ENCODE peak calls at places on chromosomes 12 and 14, in six cellular contexts. One of them, this sample, is unnamed.

GRCh38 chr14:81345781-81346180 is 54.3 kb downstream of the STON2 start:
- DNase-seq in HepG2: no peak
- DNase-seq in HCT116: no peak
- DNase-seq in GM12878: no peak
- DNase-seq in H1: no peak
- DNase-seq in K562: no peak
- DNase-seq in this sample: no peak

GRCh38 chr12:116672842-116673516 is 64.9 kb downstream of the SPRING1 start:
- DNase-seq in HepG2: no peak
- DNase-seq in H1: no peak
- DNase-seq in GM12878: peak; percentile 63
- DNase-seq in HCT116: no peak
- DNase-seq in K562: no peak
- DNase-seq in this sample: no peak

GRCh38 chr14:93951798-93952540 is 24.4 kb downstream of the ASB2 start:
- DNase-seq in H1: no peak
- DNase-seq in GM12878: no peak
- DNase-seq in HCT116: no peak
- DNase-seq in HepG2: no peak
- DNase-seq in K562: no peak
- DNase-seq in this sample: no peak

GRCh38 chr12:68440068-68440581 is 108.0 kb upstream of the MDM1 start:
- DNase-seq in GM12878: no peak
- DNase-seq in HCT116: no peak
- DNase-seq in H1: no peak
- DNase-seq in K562: no peak
- DNase-seq in HepG2: no peak
- DNase-seq in this sample: no peak

GRCh38 chr12:14367097-14367661 is 1.7 kb downstream of the ATF7IP start:
- DNase-seq in HepG2: peak; percentile 29
- DNase-seq in HCT116: no peak
- DNase-seq in GM12878: peak; percentile 71
- DNase-seq in K562: no peak
- DNase-seq in H1: no peak
- DNase-seq in this sample: peak; percentile 73

GRCh38 chr14:105899657-105900397 is 373.4 kb downstream of the TMEM121 start:
- DNase-seq in HCT116: no peak
- DNase-seq in GM12878: no peak
- DNase-seq in H1: no peak
- DNase-seq in HepG2: no peak
- DNase-seq in K562: peak; percentile 3
- DNase-seq in this sample: no peak

GRCh38 chr14:60179296-60179924 is 14.2 kb upstream of the DHRS7 start:
- DNase-seq in H1: no peak
- DNase-seq in HCT116: no peak
- DNase-seq in K562: no peak
- DNase-seq in HepG2: no peak
- DNase-seq in GM12878: no peak
- DNase-seq in this sample: no peak

GRCh38 chr12:86349196-86349595 is 93.0 kb upstream of the MGAT4C start:
- DNase-seq in K562: no peak
- DNase-seq in H1: no peak
- DNase-seq in HCT116: no peak
- DNase-seq in GM12878: no peak
- DNase-seq in HepG2: no peak
- DNase-seq in this sample: no peak

GRCh38 chr12:95215925-95216324 is 1.3 kb downstream of the FGD6 start:
- DNase-seq in GM12878: no peak
- DNase-seq in H1: no peak
- DNase-seq in K562: no peak
- DNase-seq in HepG2: peak; percentile 30
- DNase-seq in HCT116: no peak
- DNase-seq in this sample: peak; percentile 78

GRCh38 chr14:63203618-63204406 is 431 bp upstream of the RHOJ start:
- DNase-seq in K562: no peak
- DNase-seq in HCT116: no peak
- DNase-seq in H1: peak; percentile 50
- DNase-seq in HepG2: peak; percentile 90
- DNase-seq in GM12878: no peak
- DNase-seq in this sample: peak; percentile 100

GRCh38 chr12:70267550-70267949 is 24.3 kb downstream of the CNOT2 start:
- DNase-seq in H1: no peak
- DNase-seq in HCT116: no peak
- DNase-seq in HepG2: no peak
- DNase-seq in K562: no peak
- DNase-seq in GM12878: no peak
- DNase-seq in this sample: peak; percentile 30

GRCh38 chr14:69990319-69990718 is 111.1 kb downstream of the SMOC1 start:
- DNase-seq in K562: no peak
- DNase-seq in H1: no peak
- DNase-seq in GM12878: no peak
- DNase-seq in HepG2: no peak
- DNase-seq in HCT116: no peak
- DNase-seq in this sample: no peak

GRCh38 chr14:69989622-69990021 is 110.4 kb downstream of the SMOC1 start:
- DNase-seq in H1: no peak
- DNase-seq in HepG2: no peak
- DNase-seq in GM12878: no peak
- DNase-seq in HCT116: no peak
- DNase-seq in K562: no peak
- DNase-seq in this sample: no peak

GRCh38 chr14:69987416-69988144 is 108.4 kb downstream of the SMOC1 start:
- DNase-seq in K562: no peak
- DNase-seq in H1: peak; percentile 60
- DNase-seq in HepG2: no peak
- DNase-seq in GM12878: no peak
- DNase-seq in HCT116: no peak
- DNase-seq in this sample: no peak

GRCh38 chr14:69991422-69991821 is 112.2 kb downstream of the SMOC1 start:
- DNase-seq in HCT116: no peak
- DNase-seq in GM12878: no peak
- DNase-seq in HepG2: no peak
- DNase-seq in K562: no peak
- DNase-seq in H1: no peak
- DNase-seq in this sample: no peak

DNA sequence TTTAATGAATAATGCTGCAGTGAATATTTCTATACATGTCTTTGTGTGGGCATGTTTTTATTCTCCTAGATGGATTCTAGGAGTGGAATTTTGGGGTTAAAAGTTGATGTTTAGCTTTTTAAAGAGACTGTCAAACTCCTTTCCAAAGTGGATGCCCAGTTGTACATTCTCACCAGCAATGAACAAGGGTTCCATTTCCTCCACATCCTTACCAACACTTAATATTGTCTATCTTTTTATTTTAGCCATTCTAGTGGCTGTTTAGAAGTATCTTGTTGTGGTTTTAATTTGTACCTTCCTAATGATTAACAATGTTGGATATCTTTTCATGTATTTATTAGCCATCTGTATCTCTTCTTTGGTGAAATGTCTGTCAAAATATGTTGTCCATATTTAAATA is 109.8 kb downstream of the SMOC1 start:
- DNase-seq in HCT116: no peak
- DNase-seq in H1: no peak
- DNase-seq in K562: no peak
- DNase-seq in HepG2: no peak
- DNase-seq in GM12878: no peak
- DNase-seq in this sample: no peak
- TF ChIP-seq MAX in HCT116: no peak
- TF ChIP-seq MAX in H1: no peak
- TF ChIP-seq MAX in K562: no peak
- TF ChIP-seq MAX in HepG2: no peak
- TF ChIP-seq MAX in GM12878: no peak
- TF ChIP-seq MAX in this sample: no peak

GRCh38 chr14:50560929-50561280 is 960 bp downstream of the ATL1 start:
- DNase-seq in HepG2: no peak
- DNase-seq in K562: peak; percentile 7
- DNase-seq in GM12878: no peak
- DNase-seq in HCT116: no peak
- DNase-seq in H1: peak; percentile 67
- DNase-seq in this sample: peak; percentile 26
- H3K4me2 ChIP-seq in HepG2: peak overlapping the region; percentile 87
- H3K4me2 ChIP-seq in K562: peak overlapping the region; percentile 74
- H3K4me2 ChIP-seq in GM12878: peak overlapping the region; percentile 83
- H3K4me2 ChIP-seq in HCT116: peak overlapping the region; percentile 98
- H3K4me2 ChIP-seq in H1: peak overlapping the region; percentile 94
- H3K4me2 ChIP-seq in this sample: peak overlapping the region; percentile 94

DNA sequence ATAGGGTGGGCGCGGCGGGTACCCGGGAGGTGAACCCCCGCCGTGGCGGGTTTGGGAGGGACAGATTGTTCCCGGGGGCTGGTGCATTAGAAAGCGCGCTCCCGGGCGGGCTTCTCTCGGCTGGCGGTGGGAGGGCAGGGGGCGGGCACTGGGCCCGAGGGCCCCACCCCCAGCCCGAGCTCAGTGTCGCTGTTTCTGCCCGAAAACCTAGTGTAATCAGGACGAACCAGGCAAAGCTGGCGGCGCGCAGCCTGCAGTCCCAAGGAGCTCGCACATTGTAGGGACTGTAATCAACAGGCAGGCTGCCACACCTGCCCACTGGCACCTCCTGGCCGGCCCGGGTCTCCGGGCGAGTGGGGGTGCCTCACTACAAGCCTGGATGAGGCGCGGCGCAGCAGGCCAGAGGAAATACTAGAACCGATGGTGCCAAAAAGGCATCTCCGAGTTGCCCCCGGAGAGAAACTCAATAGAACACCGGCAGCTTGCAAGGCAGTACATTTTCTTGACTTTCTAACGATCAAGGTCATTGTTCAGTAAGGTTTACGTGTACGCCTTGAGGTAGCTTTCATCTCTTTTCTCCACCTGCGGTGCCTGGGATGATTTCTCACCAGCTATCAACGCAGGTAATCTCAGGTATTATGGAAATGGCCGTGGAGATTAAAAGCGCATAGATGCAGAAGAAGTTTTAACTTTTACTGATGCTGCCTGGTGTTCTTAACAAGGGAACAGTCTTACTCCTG is 845 bp upstream of the SPTB start:
- DNase-seq in H1: peak; percentile 88
- DNase-seq in HepG2: no peak
- DNase-seq in HCT116: peak; percentile 26
- DNase-seq in K562: peak; percentile 71
- DNase-seq in GM12878: no peak
- DNase-seq in this sample: peak; percentile 8
- TF ChIP-seq EZH2 in H1: no peak
- TF ChIP-seq EZH2 in HepG2: no peak
- TF ChIP-seq EZH2 in HCT116: no peak
- TF ChIP-seq EZH2 in K562: no peak
- TF ChIP-seq EZH2 in GM12878: no peak
- TF ChIP-seq EZH2 in this sample: no peak

GRCh38 chr12:47041327-47041726 is 38.1 kb upstream of the PCED1B start:
- DNase-seq in HCT116: no peak
- DNase-seq in H1: no peak
- DNase-seq in GM12878: no peak
- DNase-seq in HepG2: no peak
- DNase-seq in K562: no peak
- DNase-seq in this sample: no peak
- TF ChIP-seq MAX in HCT116: no peak
- TF ChIP-seq MAX in H1: no peak
- TF ChIP-seq MAX in GM12878: no peak
- TF ChIP-seq MAX in HepG2: no peak
- TF ChIP-seq MAX in K562: no peak
- TF ChIP-seq MAX in this sample: no peak

GRCh38 chr12:11039171-11039570 is 8.0 kb upstream of the TAS2R31 start:
- DNase-seq in H1: no peak
- DNase-seq in HepG2: no peak
- DNase-seq in HCT116: no peak
- DNase-seq in K562: no peak
- DNase-seq in GM12878: no peak
- DNase-seq in this sample: no peak

GRCh38 chr12:11040162-11040561 is 9.0 kb upstream of the TAS2R31 start:
- DNase-seq in H1: no peak
- DNase-seq in K562: no peak
- DNase-seq in HepG2: no peak
- DNase-seq in GM12878: no peak
- DNase-seq in HCT116: no peak
- DNase-seq in this sample: no peak
- H3K4me2 ChIP-seq in H1: no peak overlapping the region
- H3K4me2 ChIP-seq in K562: no peak overlapping the region
- H3K4me2 ChIP-seq in HepG2: no peak overlapping the region
- H3K4me2 ChIP-seq in GM12878: no peak overlapping the region
- H3K4me2 ChIP-seq in HCT116: no peak overlapping the region
- H3K4me2 ChIP-seq in this sample: no peak overlapping the region

DNA sequence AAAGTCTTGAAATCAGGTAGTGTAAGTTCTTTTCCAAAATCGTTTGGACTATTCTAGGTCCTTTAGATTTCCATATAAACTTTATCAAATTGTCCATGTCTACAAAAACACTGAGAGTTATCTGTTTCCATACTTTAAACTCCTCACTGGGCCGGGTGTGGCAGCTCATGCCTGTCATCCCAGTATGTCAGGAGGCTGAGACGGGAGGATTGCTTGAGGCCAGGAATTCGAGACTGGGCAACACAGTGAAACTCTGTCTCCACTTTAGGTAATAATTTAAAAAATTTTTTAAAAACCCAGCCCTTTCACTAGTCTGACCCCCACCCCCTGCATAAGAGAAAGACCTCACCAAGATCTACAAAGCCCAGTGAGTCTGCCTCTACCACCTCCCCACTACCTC is 6.4 kb upstream of the ISM2 start:
- DNase-seq in HepG2: no peak
- DNase-seq in H1: no peak
- DNase-seq in K562: no peak
- DNase-seq in HCT116: no peak
- DNase-seq in GM12878: no peak
- DNase-seq in this sample: no peak
- TF ChIP-seq EZH2 in HepG2: no peak
- TF ChIP-seq EZH2 in H1: no peak
- TF ChIP-seq EZH2 in K562: no peak
- TF ChIP-seq EZH2 in HCT116: no peak
- TF ChIP-seq EZH2 in GM12878: no peak
- TF ChIP-seq EZH2 in this sample: no peak

GRCh38 chr12:30691122-30691879 is 4.4 kb downstream of the IPO8 start:
- DNase-seq in GM12878: no peak
- DNase-seq in H1: no peak
- DNase-seq in HCT116: no peak
- DNase-seq in K562: no peak
- DNase-seq in HepG2: peak; percentile 41
- DNase-seq in this sample: no peak
- TF ChIP-seq MAX in GM12878: no peak
- TF ChIP-seq MAX in H1: no peak
- TF ChIP-seq MAX in HCT116: no peak
- TF ChIP-seq MAX in K562: no peak
- TF ChIP-seq MAX in HepG2: no peak
- TF ChIP-seq MAX in this sample: no peak

GRCh38 chr14:55349565-55349964 is 62.1 kb downstream of the ATG14 start:
- DNase-seq in HepG2: no peak
- DNase-seq in GM12878: no peak
- DNase-seq in K562: no peak
- DNase-seq in HCT116: no peak
- DNase-seq in H1: peak; percentile 41
- DNase-seq in this sample: no peak
- H3K4me2 ChIP-seq in HepG2: no peak overlapping the region
- H3K4me2 ChIP-seq in GM12878: peak overlapping the region; percentile 71
- H3K4me2 ChIP-seq in K562: no peak overlapping the region
- H3K4me2 ChIP-seq in HCT116: no peak overlapping the region
- H3K4me2 ChIP-seq in H1: no peak overlapping the region
- H3K4me2 ChIP-seq in this sample: no peak overlapping the region